ENCODE peak calls at places on chromosome 5, in five cellular contexts. J is uterus, Q is cardiac muscle cell, V is mesendoderm, Z is adipocyte. O is an unnamed sample. For H3K4me1, the result is how much of the 10 kb centered on the place peaks cover.

GRCh38 chr5:29252390-29252789 is 1941.1 kb upstream of the CDH6 start:
- DNase-seq in J (no peak), V (peak), Q (no peak), Z (no peak), O (no peak)

GRCh38 chr5:55223988-55224240 is 3.2 kb downstream of the MCIDAS start:
- DNase-seq in J (no peak), V (no peak), Z (no peak), Q (no peak), O (no peak)

GRCh38 chr5:93990504-93991085 is 249.2 kb upstream of the POU5F2 start:
- DNase-seq in V (peak), Q (peak), J (no peak), Z (peak), O (peak)

GRCh38 chr5:71778678-71779276 is 59.7 kb downstream of the CARTPT start:
- DNase-seq in Z (peak), Q (peak), V (peak), J (no peak), O (peak)

GRCh38 chr5:134111741-134112647 is 2.5 kb upstream of the TCF7 start:
- DNase-seq in Q (peak), V (peak), J (no peak), Z (peak), O (peak)

GRCh38 chr5:132134384-132134783 is 60.8 kb downstream of the CSF2 start:
- DNase-seq in Z (no peak), Q (peak), J (no peak), V (peak), O (peak)

GRCh38 chr5:135356522-135357318 is 42.3 kb downstream of the MACROH2A1 start:
- DNase-seq in J (peak), V (no peak), Q (peak), Z (peak), O (peak)

GRCh38 chr5:9507974-9508373 is 37.9 kb downstream of the SEMA5A start:
- DNase-seq in V (no peak), Z (no peak), J (no peak), Q (peak), O (peak)

GRCh38 chr5:98349251-98349989 is 424.0 kb upstream of the RGMB start:
- DNase-seq in J (no peak), V (peak), Q (peak), Z (peak), O (peak)

GRCh38 chr5:100834519-100834918 is 68.6 kb downstream of the ST8SIA4 start:
- DNase-seq in Z (no peak), J (no peak), Q (no peak), V (no peak), O (no peak)
- H3K4me1 ChIP-seq in Z (under half), J (under half), Q (under half), V (under half), O (under half)

GRCh38 chr5:115568668-115569067 is 24.1 kb upstream of the FEM1C start:
- DNase-seq in Z (no peak), V (no peak), J (no peak), Q (no peak), O (no peak)
- H3K4me1 ChIP-seq in Z (under half), V (under half), J (under half), Q (under half), O (under half)

GRCh38 chr5:115419794-115420585 is 123.5 kb upstream of the CCDC112 start:
- DNase-seq in J (no peak), Z (peak), Q (peak), V (peak), O (peak)

GRCh38 chr5:115424030-115424429 is 120.5 kb downstream of the FEM1C start:
- DNase-seq in Q (no peak), Z (no peak), J (no peak), V (no peak), O (no peak)

GRCh38 chr5:115424446-115424845 is 120.1 kb downstream of the FEM1C start:
- DNase-seq in V (no peak), Q (no peak), J (no peak), Z (no peak), O (no peak)

GRCh38 chr5:115423051-115423450 is 121.5 kb downstream of the FEM1C start:
- DNase-seq in Q (peak), Z (no peak), J (no peak), V (no peak), O (no peak)

DNA sequence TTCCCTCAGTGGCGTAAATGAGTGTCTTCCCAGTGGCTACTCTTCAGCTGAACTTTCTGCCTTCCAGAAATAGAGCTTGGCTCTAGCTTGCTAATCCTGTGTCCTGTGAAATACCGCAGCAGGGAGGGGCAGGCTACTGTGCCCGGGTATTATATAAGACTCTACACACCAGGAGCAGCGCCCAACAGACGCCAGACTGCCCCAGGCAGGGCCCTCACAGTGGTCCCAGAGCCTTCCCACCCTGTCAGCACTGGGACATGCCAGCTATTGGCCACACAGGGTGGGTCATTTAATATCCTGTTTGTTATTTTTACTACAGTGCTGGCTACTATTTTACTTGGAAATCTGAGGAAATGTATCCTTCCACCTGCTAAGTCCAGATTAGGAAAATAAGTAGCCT is 121.0 kb downstream of the FEM1C start:
- DNase-seq in Z (no peak), J (peak), Q (peak), V (no peak), O (no peak)
- H3K4me1 ChIP-seq in Z (under half), J (under half), Q (under half), V (under half), O (under half)

GRCh38 chr5:177094224-177095087 is 7.7 kb downstream of the FGFR4 start:
- DNase-seq in J (peak), Z (peak), Q (peak), V (no peak), O (peak)

GRCh38 chr5:177098103-177098771 is 11.5 kb downstream of the FGFR4 start:
- DNase-seq in Q (peak), J (no peak), Z (peak), V (no peak), O (no peak)

GRCh38 chr5:177095088-177095669 is 8.5 kb downstream of the FGFR4 start:
- DNase-seq in Z (no peak), V (no peak), J (no peak), Q (no peak), O (no peak)

GRCh38 chr5:177097016-177097985 is 10.6 kb downstream of the FGFR4 start:
- DNase-seq in V (no peak), J (no peak), Z (no peak), Q (no peak), O (no peak)

DNA sequence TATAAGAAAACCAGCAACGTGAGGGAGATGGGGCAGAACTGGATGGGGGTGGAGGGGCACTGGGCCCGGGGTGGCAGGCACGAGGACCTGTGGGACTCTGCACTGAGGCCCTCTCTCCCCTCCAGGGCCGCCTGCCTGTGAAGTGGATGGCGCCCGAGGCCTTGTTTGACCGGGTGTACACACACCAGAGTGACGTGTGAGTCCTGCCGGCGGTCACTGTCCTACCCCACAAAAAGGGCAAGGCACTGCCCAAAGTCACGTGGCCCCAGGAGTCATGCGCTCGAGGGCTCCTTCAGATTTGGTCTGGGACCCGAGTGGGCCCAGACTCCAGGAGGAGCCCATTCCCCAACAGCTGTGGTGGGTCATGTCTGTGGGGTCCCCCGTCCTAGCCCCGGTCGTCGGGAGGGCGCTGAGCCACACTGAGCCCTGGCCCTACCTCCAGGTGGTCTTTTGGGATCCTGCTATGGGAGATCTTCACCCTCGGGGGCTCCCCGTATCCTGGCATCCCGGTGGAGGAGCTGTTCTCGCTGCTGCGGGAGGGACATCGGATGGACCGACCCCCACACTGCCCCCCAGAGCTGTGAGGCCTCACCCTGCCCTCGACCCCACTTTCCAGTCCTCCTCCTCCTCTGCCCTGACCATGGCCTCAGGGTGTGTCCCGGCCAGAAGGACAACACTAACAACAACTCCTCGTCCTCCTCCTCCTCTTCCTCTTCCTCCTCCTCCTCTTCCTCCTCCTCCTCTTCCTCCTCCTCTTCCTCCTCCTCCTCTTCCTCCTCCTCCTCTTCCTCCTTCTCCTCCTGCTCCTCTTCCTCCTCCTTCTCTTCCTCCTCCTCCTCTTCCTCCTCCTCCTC is 9.7 kb downstream of the FGFR4 start:
- DNase-seq in Q (no peak), J (no peak), Z (no peak), V (no peak), O (no peak)
- H3K4me1 ChIP-seq in Q (under half), J (under half), Z (under half), V (under half), O (half or more)